ENCODE peak calls at places on chromosome 12, in nine cellular contexts. One of them, this sample, is unnamed. For H3K9me3, the result is how much of the 10 kb centered on the place peaks cover.

GRCh38 chr12:71938728-71939385 is at the start of gene TPH2:
- DNase-seq in lower lobe of right lung: peak
- DNase-seq in sigmoid colon: no peak
- DNase-seq in gastrocnemius medialis: no peak
- DNase-seq in tibial nerve: no peak
- DNase-seq in transverse colon: peak
- DNase-seq in left lung: no peak
- DNase-seq in GM23248: peak
- DNase-seq in Karpas-422: peak
- DNase-seq in this sample: no peak

GRCh38 chr12:91630906-91631305 is 448.3 kb upstream of the DCN start:
- DNase-seq in transverse colon: no peak
- DNase-seq in lower lobe of right lung: no peak
- DNase-seq in left lung: no peak
- DNase-seq in Karpas-422: no peak
- DNase-seq in tibial nerve: peak
- DNase-seq in sigmoid colon: no peak
- DNase-seq in GM23248: no peak
- DNase-seq in gastrocnemius medialis: no peak
- DNase-seq in this sample: no peak

GRCh38 chr12:84136862-84137367 is 775.7 kb downstream of the SLC6A15 start:
- DNase-seq in GM23248: peak
- DNase-seq in transverse colon: no peak
- DNase-seq in sigmoid colon: no peak
- DNase-seq in left lung: no peak
- DNase-seq in tibial nerve: no peak
- DNase-seq in Karpas-422: no peak
- DNase-seq in gastrocnemius medialis: no peak
- DNase-seq in lower lobe of right lung: no peak
- DNase-seq in this sample: no peak

GRCh38 chr12:16112626-16113560 is 164.6 kb downstream of the SLC15A5 start:
- DNase-seq in GM23248: no peak
- DNase-seq in tibial nerve: no peak
- DNase-seq in left lung: no peak
- DNase-seq in lower lobe of right lung: no peak
- DNase-seq in transverse colon: no peak
- DNase-seq in sigmoid colon: no peak
- DNase-seq in gastrocnemius medialis: no peak
- DNase-seq in Karpas-422: no peak
- DNase-seq in this sample: no peak

GRCh38 chr12:9951026-9951652 is 19.0 kb upstream of the CLEC2A start:
- DNase-seq in left lung: no peak
- DNase-seq in sigmoid colon: no peak
- DNase-seq in Karpas-422: no peak
- DNase-seq in transverse colon: peak
- DNase-seq in tibial nerve: no peak
- DNase-seq in GM23248: peak
- DNase-seq in lower lobe of right lung: no peak
- DNase-seq in gastrocnemius medialis: no peak
- DNase-seq in this sample: no peak

GRCh38 chr12:120069278-120069677 is 47.3 kb downstream of the RAB35 start:
- DNase-seq in transverse colon: no peak
- DNase-seq in tibial nerve: no peak
- DNase-seq in gastrocnemius medialis: no peak
- DNase-seq in lower lobe of right lung: no peak
- DNase-seq in left lung: no peak
- DNase-seq in sigmoid colon: no peak
- DNase-seq in GM23248: no peak
- DNase-seq in Karpas-422: no peak
- DNase-seq in this sample: no peak

GRCh38 chr12:401235-402126 is at the start of gene CCDC77:
- DNase-seq in GM23248: peak
- DNase-seq in sigmoid colon: peak
- DNase-seq in transverse colon: peak
- DNase-seq in tibial nerve: peak
- DNase-seq in Karpas-422: peak
- DNase-seq in lower lobe of right lung: peak
- DNase-seq in left lung: peak
- DNase-seq in gastrocnemius medialis: peak
- DNase-seq in this sample: peak

GRCh38 chr12:105698047-105698446 is 367.6 kb downstream of the C12orf75 start:
- DNase-seq in tibial nerve: no peak
- DNase-seq in sigmoid colon: no peak
- DNase-seq in Karpas-422: no peak
- DNase-seq in gastrocnemius medialis: no peak
- DNase-seq in left lung: no peak
- DNase-seq in lower lobe of right lung: no peak
- DNase-seq in GM23248: peak
- DNase-seq in transverse colon: no peak
- DNase-seq in this sample: no peak

GRCh38 chr12:128551266-128552025 is 272.3 kb downstream of the SLC15A4 start:
- DNase-seq in left lung: no peak
- DNase-seq in sigmoid colon: no peak
- DNase-seq in GM23248: no peak
- DNase-seq in transverse colon: no peak
- DNase-seq in Karpas-422: no peak
- DNase-seq in gastrocnemius medialis: no peak
- DNase-seq in tibial nerve: no peak
- DNase-seq in lower lobe of right lung: no peak
- DNase-seq in this sample: no peak

GRCh38 chr12:53056296-53056695 is 6.4 kb downstream of the TNS2 start:
- DNase-seq in sigmoid colon: peak
- DNase-seq in lower lobe of right lung: peak
- DNase-seq in tibial nerve: no peak
- DNase-seq in transverse colon: peak
- DNase-seq in left lung: no peak
- DNase-seq in GM23248: peak
- DNase-seq in gastrocnemius medialis: no peak
- DNase-seq in Karpas-422: no peak
- DNase-seq in this sample: no peak

GRCh38 chr12:27966870-27967269 is 5.7 kb downstream of the PTHLH start:
- DNase-seq in left lung: no peak
- DNase-seq in lower lobe of right lung: no peak
- DNase-seq in transverse colon: no peak
- DNase-seq in gastrocnemius medialis: no peak
- DNase-seq in tibial nerve: no peak
- DNase-seq in Karpas-422: no peak
- DNase-seq in GM23248: peak
- DNase-seq in sigmoid colon: no peak
- DNase-seq in this sample: no peak

GRCh38 chr12:32502693-32503510 is 103.5 kb downstream of the FGD4 start:
- DNase-seq in gastrocnemius medialis: peak
- DNase-seq in tibial nerve: peak
- DNase-seq in lower lobe of right lung: no peak
- DNase-seq in left lung: no peak
- DNase-seq in transverse colon: no peak
- DNase-seq in Karpas-422: no peak
- DNase-seq in GM23248: peak
- DNase-seq in sigmoid colon: no peak
- DNase-seq in this sample: no peak

GRCh38 chr12:89862511-89863331 is 154.1 kb upstream of the ATP2B1 start:
- DNase-seq in sigmoid colon: no peak
- DNase-seq in tibial nerve: peak
- DNase-seq in gastrocnemius medialis: no peak
- DNase-seq in transverse colon: peak
- DNase-seq in lower lobe of right lung: no peak
- DNase-seq in left lung: no peak
- DNase-seq in GM23248: no peak
- DNase-seq in Karpas-422: peak
- DNase-seq in this sample: no peak

GRCh38 chr12:16189849-16190248 is 87.6 kb downstream of the SLC15A5 start:
- DNase-seq in lower lobe of right lung: no peak
- DNase-seq in GM23248: peak
- DNase-seq in gastrocnemius medialis: no peak
- DNase-seq in tibial nerve: no peak
- DNase-seq in transverse colon: no peak
- DNase-seq in left lung: no peak
- DNase-seq in sigmoid colon: no peak
- DNase-seq in Karpas-422: peak
- DNase-seq in this sample: no peak

GRCh38 chr12:81329088-81329487 is 251.2 kb downstream of the ACSS3 start:
- DNase-seq in left lung: no peak
- DNase-seq in lower lobe of right lung: no peak
- DNase-seq in gastrocnemius medialis: no peak
- DNase-seq in transverse colon: no peak
- DNase-seq in Karpas-422: peak
- DNase-seq in sigmoid colon: no peak
- DNase-seq in tibial nerve: no peak
- DNase-seq in GM23248: peak
- DNase-seq in this sample: no peak

GRCh38 chr12:93612719-93613228 is 40.3 kb downstream of the SOCS2 start:
- DNase-seq in Karpas-422: no peak
- DNase-seq in gastrocnemius medialis: no peak
- DNase-seq in sigmoid colon: no peak
- DNase-seq in lower lobe of right lung: no peak
- DNase-seq in GM23248: no peak
- DNase-seq in left lung: no peak
- DNase-seq in tibial nerve: no peak
- DNase-seq in transverse colon: no peak
- DNase-seq in this sample: no peak

GRCh38 chr12:69508581-69508980 is 38.4 kb downstream of the FRS2 start:
- DNase-seq in Karpas-422: peak
- DNase-seq in lower lobe of right lung: no peak
- DNase-seq in transverse colon: no peak
- DNase-seq in gastrocnemius medialis: no peak
- DNase-seq in GM23248: no peak
- DNase-seq in sigmoid colon: no peak
- DNase-seq in tibial nerve: no peak
- DNase-seq in left lung: no peak
- DNase-seq in this sample: no peak

GRCh38 chr12:14471497-14471896 is 96.2 kb downstream of the PLBD1 start:
- DNase-seq in Karpas-422: no peak
- DNase-seq in sigmoid colon: no peak
- DNase-seq in tibial nerve: no peak
- DNase-seq in GM23248: no peak
- DNase-seq in transverse colon: no peak
- DNase-seq in left lung: no peak
- DNase-seq in gastrocnemius medialis: no peak
- DNase-seq in lower lobe of right lung: no peak
- DNase-seq in this sample: no peak

GRCh38 chr12:14479004-14479403 is 88.7 kb downstream of the PLBD1 start:
- DNase-seq in transverse colon: no peak
- DNase-seq in GM23248: no peak
- DNase-seq in Karpas-422: no peak
- DNase-seq in sigmoid colon: no peak
- DNase-seq in lower lobe of right lung: no peak
- DNase-seq in tibial nerve: no peak
- DNase-seq in gastrocnemius medialis: no peak
- DNase-seq in left lung: no peak
- DNase-seq in this sample: no peak

DNA sequence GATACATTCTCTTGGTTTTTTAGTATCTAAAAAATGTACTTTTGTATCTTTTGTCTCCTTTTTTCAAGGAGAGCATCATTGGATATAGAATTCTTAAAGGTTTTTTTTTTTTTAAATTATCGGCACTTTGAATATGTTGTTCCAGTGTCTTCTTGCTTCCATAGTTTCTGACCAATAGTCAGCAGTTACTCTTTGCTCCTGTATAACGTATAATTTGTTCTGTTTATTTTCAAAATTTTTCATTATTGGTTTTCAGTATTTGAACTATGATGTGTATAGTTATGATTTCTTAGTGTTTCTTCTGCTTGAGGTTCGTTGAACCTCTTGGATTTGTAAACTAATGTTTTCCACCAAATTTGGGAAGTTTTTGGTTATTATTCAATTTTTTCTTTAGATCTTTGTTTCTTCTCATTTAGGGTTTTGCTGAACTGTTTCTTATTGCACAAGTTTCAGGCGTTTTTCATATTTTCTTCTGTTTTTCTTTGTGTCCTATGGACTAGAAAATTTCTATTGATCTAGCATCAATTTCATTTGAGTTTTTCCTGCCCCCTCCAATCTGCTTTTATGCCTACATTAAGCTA is 93.9 kb downstream of the PLBD1 start:
- DNase-seq in left lung: no peak
- DNase-seq in lower lobe of right lung: no peak
- DNase-seq in gastrocnemius medialis: no peak
- DNase-seq in sigmoid colon: no peak
- DNase-seq in tibial nerve: no peak
- DNase-seq in transverse colon: no peak
- DNase-seq in Karpas-422: no peak
- DNase-seq in GM23248: peak
- DNase-seq in this sample: no peak
- H3K9me3 ChIP-seq in left lung: half or more
- H3K9me3 ChIP-seq in lower lobe of right lung: under half
- H3K9me3 ChIP-seq in gastrocnemius medialis: under half
- H3K9me3 ChIP-seq in sigmoid colon: under half
- H3K9me3 ChIP-seq in tibial nerve: half or more
- H3K9me3 ChIP-seq in transverse colon: under half
- H3K9me3 ChIP-seq in Karpas-422: under half
- H3K9me3 ChIP-seq in GM23248: under half
- H3K9me3 ChIP-seq in this sample: under half

GRCh38 chr12:117686210-117686609 is 282.6 kb downstream of the KSR2 start:
- DNase-seq in gastrocnemius medialis: no peak
- DNase-seq in left lung: no peak
- DNase-seq in transverse colon: no peak
- DNase-seq in lower lobe of right lung: no peak
- DNase-seq in sigmoid colon: no peak
- DNase-seq in Karpas-422: no peak
- DNase-seq in GM23248: no peak
- DNase-seq in tibial nerve: no peak
- DNase-seq in this sample: no peak
- H3K27ac ChIP-seq in gastrocnemius medialis: no peak
- H3K27ac ChIP-seq in left lung: no peak
- H3K27ac ChIP-seq in transverse colon: no peak
- H3K27ac ChIP-seq in lower lobe of right lung: no peak
- H3K27ac ChIP-seq in sigmoid colon: peak
- H3K27ac ChIP-seq in Karpas-422: no peak
- H3K27ac ChIP-seq in GM23248: peak
- H3K27ac ChIP-seq in tibial nerve: no peak
- H3K27ac ChIP-seq in this sample: no peak

GRCh38 chr12:17999174-17999801 is 90.7 kb downstream of the RERGL start:
- DNase-seq in sigmoid colon: no peak
- DNase-seq in tibial nerve: no peak
- DNase-seq in left lung: no peak
- DNase-seq in Karpas-422: no peak
- DNase-seq in GM23248: no peak
- DNase-seq in transverse colon: no peak
- DNase-seq in lower lobe of right lung: no peak
- DNase-seq in gastrocnemius medialis: no peak
- DNase-seq in this sample: no peak
- H3K9me3 ChIP-seq in sigmoid colon: under half
- H3K9me3 ChIP-seq in tibial nerve: under half
- H3K9me3 ChIP-seq in left lung: under half
- H3K9me3 ChIP-seq in Karpas-422: under half
- H3K9me3 ChIP-seq in GM23248: under half
- H3K9me3 ChIP-seq in transverse colon: under half
- H3K9me3 ChIP-seq in lower lobe of right lung: under half
- H3K9me3 ChIP-seq in gastrocnemius medialis: under half
- H3K9me3 ChIP-seq in this sample: under half

DNA sequence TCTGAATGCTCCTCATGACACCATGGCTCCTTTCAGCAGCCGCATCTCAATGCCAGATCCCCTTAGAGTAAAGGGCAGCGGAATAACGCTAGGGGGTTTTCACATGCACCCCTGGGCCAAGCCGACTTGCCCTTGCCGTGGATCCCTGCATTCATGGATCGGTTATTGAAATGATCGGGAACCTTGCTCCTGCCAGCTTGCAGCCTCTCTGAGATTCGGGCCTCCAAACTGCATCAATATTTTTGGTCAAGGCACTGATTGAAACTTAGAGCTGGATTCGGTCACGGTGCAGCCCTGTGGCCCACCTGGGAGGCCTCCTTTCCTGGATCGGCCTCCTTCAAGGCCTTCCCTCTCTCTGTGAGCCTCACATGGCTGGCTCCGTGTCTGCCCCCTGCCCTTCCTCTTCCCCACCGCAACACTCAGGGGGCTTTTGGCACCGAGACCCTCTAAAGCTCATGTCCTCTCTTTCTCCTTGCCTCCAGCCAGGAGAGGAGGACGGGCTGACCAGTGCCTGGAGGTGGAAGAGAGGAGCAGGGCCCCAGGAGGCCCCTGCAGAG is 1.8 kb downstream of the PTPN6 start:
- DNase-seq in transverse colon: no peak
- DNase-seq in GM23248: no peak
- DNase-seq in gastrocnemius medialis: no peak
- DNase-seq in Karpas-422: peak
- DNase-seq in lower lobe of right lung: no peak
- DNase-seq in left lung: no peak
- DNase-seq in sigmoid colon: peak
- DNase-seq in tibial nerve: no peak
- DNase-seq in this sample: no peak
- H3K27ac ChIP-seq in transverse colon: peak
- H3K27ac ChIP-seq in GM23248: no peak
- H3K27ac ChIP-seq in gastrocnemius medialis: peak
- H3K27ac ChIP-seq in Karpas-422: peak
- H3K27ac ChIP-seq in lower lobe of right lung: peak
- H3K27ac ChIP-seq in left lung: peak
- H3K27ac ChIP-seq in sigmoid colon: peak
- H3K27ac ChIP-seq in tibial nerve: peak
- H3K27ac ChIP-seq in this sample: no peak